ENCODE peak calls at places on chromosomes 16 and 17, in four cellular contexts. E is heart left ventricle; X is GM23338; N is effector memory CD4-positive, alpha-beta T cell. H is an unnamed sample.

GRCh38 chr17:49218941-49219913 is 8.7 kb downstream of the ABI3 start:
- DNase-seq in E (no peak), X (peak; percentile 64), N (peak; percentile 29), H (no peak)

GRCh38 chr17:6557040-6557438 is 684 bp upstream of the PITPNM3 start:
- DNase-seq in E (no peak), X (no peak), N (no peak), H (no peak)

GRCh38 chr17:17225901-17226300 is 11.1 kb downstream of the FLCN start:
- DNase-seq in E (peak; percentile 10), X (no peak), N (no peak), H (no peak)

GRCh38 chr17:17540278-17540906 is 44.2 kb upstream of the RASD1 start:
- DNase-seq in E (no peak), X (peak; percentile 32), N (no peak), H (no peak)

GRCh38 chr16:13018026-13018425 is 116.6 kb downstream of the SHISA9 start:
- DNase-seq in E (no peak), X (peak; percentile 44), N (no peak), H (no peak)

GRCh38 chr16:89355036-89355435 is 135.3 kb downstream of the ANKRD11 start:
- DNase-seq in E (no peak), X (no peak), N (no peak), H (no peak)

GRCh38 chr16:66961065-66961744 is at the start of gene CES3:
- DNase-seq in E (peak; percentile 64), X (peak; percentile 95), N (peak; percentile 21), H (peak; percentile 31)

GRCh38 chr16:67194257-67194656 is 2.3 kb downstream of the E2F4 start:
- DNase-seq in E (no peak), X (no peak), N (no peak), H (no peak)

GRCh38 chr17:75842963-75843576 is 1.1 kb downstream of the UNC13D start:
- DNase-seq in E (no peak), X (no peak), N (no peak), H (no peak)

GRCh38 chr17:32350662-32351418 is 883 bp downstream of the ZNF207 start:
- DNase-seq in E (no peak), X (peak; percentile 49), N (peak; percentile 52), H (no peak)

GRCh38 chr17:39659286-39660010 is 5.7 kb upstream of the TCAP start:
- DNase-seq in E (no peak), X (no peak), N (no peak), H (no peak)

GRCh38 chr16:2769675-2770056 is 7.4 kb downstream of the ELOB start:
- DNase-seq in E (no peak), X (no peak), N (no peak), H (no peak)

GRCh38 chr17:17096438-17097178 is 54.4 kb downstream of the MPRIP start:
- DNase-seq in E (no peak), X (no peak), N (no peak), H (no peak)

GRCh38 chr16:2787961-2788360 is 601 bp upstream of the PRSS33 start:
- DNase-seq in E (no peak), X (no peak), N (no peak), H (no peak)

DNA sequence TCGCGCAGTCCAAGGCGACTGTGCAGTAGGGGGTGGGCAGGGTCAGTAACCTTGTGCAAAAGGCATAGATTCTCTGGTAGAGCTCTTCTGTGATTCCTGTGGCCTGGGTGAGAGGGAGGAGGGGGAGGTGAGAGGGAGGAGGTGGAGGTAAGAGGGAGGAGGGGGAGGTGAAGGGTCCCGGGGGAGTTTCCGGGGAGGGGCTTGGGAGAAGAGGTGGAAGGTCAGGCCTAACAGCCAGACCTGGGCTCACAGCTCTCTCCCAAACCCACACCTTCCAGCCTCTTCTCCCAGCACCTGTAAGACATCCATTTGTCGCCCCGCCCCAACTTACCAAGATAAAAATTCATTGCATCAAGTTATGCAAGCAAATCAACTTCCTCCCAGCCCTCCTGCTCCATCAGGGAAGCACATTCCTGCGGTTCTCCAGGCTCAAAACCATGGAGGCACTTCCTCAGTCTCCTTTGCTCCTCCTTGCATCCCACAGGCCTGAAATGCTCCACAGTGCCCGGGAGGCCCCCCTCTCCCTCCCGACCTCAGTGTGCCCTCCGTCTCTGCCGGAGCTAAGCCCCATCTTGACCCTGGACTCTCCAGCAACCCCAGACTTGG is 30.6 kb downstream of the PIK3R6 start:
- DNase-seq in E (no peak), X (no peak), N (no peak), H (no peak)
- H3K27ac ChIP-seq in E (no peak overlapping the region), X (no peak overlapping the region), N (no peak overlapping the region), H (no peak overlapping the region)

GRCh38 chr16:84583995-84584394 is 33.9 kb downstream of the COTL1 start:
- DNase-seq in E (peak; percentile 4), X (no peak), N (no peak), H (peak; percentile 71)
- H3K27ac ChIP-seq in E (no peak overlapping the region), X (no peak overlapping the region), N (no peak overlapping the region), H (peak overlapping the region; percentile 4)

GRCh38 chr16:19604911-19605310 is 49.4 kb downstream of the VPS35L start:
- DNase-seq in E (no peak), X (no peak), N (no peak), H (no peak)

GRCh38 chr16:19599968-19600716 is 44.6 kb downstream of the VPS35L start:
- DNase-seq in E (no peak), X (no peak), N (no peak), H (no peak)

GRCh38 chr16:19598805-19599204 is 43.3 kb downstream of the VPS35L start:
- DNase-seq in E (no peak), X (peak; percentile 11), N (no peak), H (no peak)

GRCh38 chr16:19605701-19606100 is 50.2 kb downstream of the VPS35L start:
- DNase-seq in E (no peak), X (no peak), N (no peak), H (no peak)

GRCh38 chr16:19601083-19601976 is 45.8 kb downstream of the VPS35L start:
- DNase-seq in E (no peak), X (peak; percentile 75), N (peak; percentile 11), H (peak; percentile 7)
- H3K27ac ChIP-seq in E (no peak overlapping the region), X (no peak overlapping the region), N (no peak overlapping the region), H (peak overlapping the region; percentile 90)

GRCh38 chr17:70059649-70060048 is 15.4 kb upstream of the KCNJ16 start:
- DNase-seq in E (no peak), X (no peak), N (no peak), H (no peak)
- H3K27ac ChIP-seq in E (no peak overlapping the region), X (no peak overlapping the region), N (no peak overlapping the region), H (no peak overlapping the region)